ENCODE peak calls at places on chromosomes 1 and 21, in eight cellular contexts. One of them, this sample, is unnamed.

GRCh38 chr1:192550922-192551534 is 24.5 kb upstream of the RGS1 start:
- DNase-seq in endothelial cell: no peak
- DNase-seq in Caki2: peak
- DNase-seq in activated CD8-positive, alpha-beta T cell treated with anti-CD3 and anti-CD28 coated beads, Interleukin-2, amount 10 ng/mL, durations not matched to agents 7 days and 5 days: no peak
- DNase-seq in GM23248: peak
- DNase-seq in caudate nucleus: no peak
- DNase-seq in RPMI8226: no peak
- DNase-seq in fibroblast of lung: peak
- DNase-seq in this sample: no peak

GRCh38 chr1:209367031-209367813 is 216.3 kb upstream of the CAMK1G start:
- DNase-seq in fibroblast of lung: peak
- DNase-seq in endothelial cell: no peak
- DNase-seq in RPMI8226: no peak
- DNase-seq in caudate nucleus: no peak
- DNase-seq in Caki2: no peak
- DNase-seq in activated CD8-positive, alpha-beta T cell treated with anti-CD3 and anti-CD28 coated beads, Interleukin-2, amount 10 ng/mL, durations not matched to agents 7 days and 5 days: no peak
- DNase-seq in GM23248: peak
- DNase-seq in this sample: no peak

GRCh38 chr1:30461640-30462039 is 261.7 kb downstream of the MATN1 start:
- DNase-seq in caudate nucleus: no peak
- DNase-seq in fibroblast of lung: no peak
- DNase-seq in endothelial cell: no peak
- DNase-seq in Caki2: no peak
- DNase-seq in activated CD8-positive, alpha-beta T cell treated with anti-CD3 and anti-CD28 coated beads, Interleukin-2, amount 10 ng/mL, durations not matched to agents 7 days and 5 days: no peak
- DNase-seq in GM23248: no peak
- DNase-seq in RPMI8226: no peak
- DNase-seq in this sample: no peak

GRCh38 chr1:150562384-150563339 is 13.5 kb downstream of the ADAMTSL4 start:
- DNase-seq in RPMI8226: peak
- DNase-seq in fibroblast of lung: no peak
- DNase-seq in caudate nucleus: no peak
- DNase-seq in GM23248: no peak
- DNase-seq in Caki2: no peak
- DNase-seq in activated CD8-positive, alpha-beta T cell treated with anti-CD3 and anti-CD28 coated beads, Interleukin-2, amount 10 ng/mL, durations not matched to agents 7 days and 5 days: peak
- DNase-seq in endothelial cell: no peak
- DNase-seq in this sample: peak

GRCh38 chr1:46557403-46557802 is 6.0 kb upstream of the KNCN start:
- DNase-seq in RPMI8226: no peak
- DNase-seq in endothelial cell: no peak
- DNase-seq in Caki2: no peak
- DNase-seq in fibroblast of lung: no peak
- DNase-seq in GM23248: no peak
- DNase-seq in activated CD8-positive, alpha-beta T cell treated with anti-CD3 and anti-CD28 coated beads, Interleukin-2, amount 10 ng/mL, durations not matched to agents 7 days and 5 days: no peak
- DNase-seq in caudate nucleus: no peak
- DNase-seq in this sample: no peak

GRCh38 chr1:206663832-206664652 is 20.7 kb upstream of the MAPKAPK2 start:
- DNase-seq in endothelial cell: peak
- DNase-seq in RPMI8226: peak
- DNase-seq in GM23248: peak
- DNase-seq in caudate nucleus: peak
- DNase-seq in Caki2: peak
- DNase-seq in activated CD8-positive, alpha-beta T cell treated with anti-CD3 and anti-CD28 coated beads, Interleukin-2, amount 10 ng/mL, durations not matched to agents 7 days and 5 days: peak
- DNase-seq in fibroblast of lung: peak
- DNase-seq in this sample: peak

GRCh38 chr21:19236209-19236608 is 832.6 kb upstream of the TMPRSS15 start:
- DNase-seq in GM23248: no peak
- DNase-seq in caudate nucleus: no peak
- DNase-seq in endothelial cell: no peak
- DNase-seq in Caki2: no peak
- DNase-seq in RPMI8226: no peak
- DNase-seq in activated CD8-positive, alpha-beta T cell treated with anti-CD3 and anti-CD28 coated beads, Interleukin-2, amount 10 ng/mL, durations not matched to agents 7 days and 5 days: no peak
- DNase-seq in fibroblast of lung: no peak
- DNase-seq in this sample: no peak

GRCh38 chr1:230220907-230221306 is 153.9 kb downstream of the GALNT2 start:
- DNase-seq in activated CD8-positive, alpha-beta T cell treated with anti-CD3 and anti-CD28 coated beads, Interleukin-2, amount 10 ng/mL, durations not matched to agents 7 days and 5 days: no peak
- DNase-seq in endothelial cell: no peak
- DNase-seq in RPMI8226: no peak
- DNase-seq in GM23248: no peak
- DNase-seq in Caki2: no peak
- DNase-seq in fibroblast of lung: no peak
- DNase-seq in caudate nucleus: no peak
- DNase-seq in this sample: no peak

GRCh38 chr1:155083865-155084721 is 5.5 kb downstream of the EFNA3 start:
- DNase-seq in GM23248: peak
- DNase-seq in fibroblast of lung: no peak
- DNase-seq in caudate nucleus: peak
- DNase-seq in Caki2: peak
- DNase-seq in activated CD8-positive, alpha-beta T cell treated with anti-CD3 and anti-CD28 coated beads, Interleukin-2, amount 10 ng/mL, durations not matched to agents 7 days and 5 days: peak
- DNase-seq in RPMI8226: peak
- DNase-seq in endothelial cell: no peak
- DNase-seq in this sample: no peak

GRCh38 chr1:42290130-42290529 is 44.9 kb downstream of the FOXJ3 start:
- DNase-seq in Caki2: peak
- DNase-seq in caudate nucleus: no peak
- DNase-seq in RPMI8226: no peak
- DNase-seq in activated CD8-positive, alpha-beta T cell treated with anti-CD3 and anti-CD28 coated beads, Interleukin-2, amount 10 ng/mL, durations not matched to agents 7 days and 5 days: no peak
- DNase-seq in endothelial cell: no peak
- DNase-seq in GM23248: peak
- DNase-seq in fibroblast of lung: peak
- DNase-seq in this sample: no peak

GRCh38 chr1:6554031-6554906 is at the start of gene NOL9:
- DNase-seq in caudate nucleus: peak
- DNase-seq in RPMI8226: peak
- DNase-seq in endothelial cell: peak
- DNase-seq in activated CD8-positive, alpha-beta T cell treated with anti-CD3 and anti-CD28 coated beads, Interleukin-2, amount 10 ng/mL, durations not matched to agents 7 days and 5 days: peak
- DNase-seq in Caki2: peak
- DNase-seq in fibroblast of lung: peak
- DNase-seq in GM23248: peak
- DNase-seq in this sample: peak

This sample was measured in T-helper 17 cell.